ENCODE peak calls at places on chromosomes 2 and 18, in six cellular contexts. U is PC-9, T is neural progenitor cell, P is GM23338, M is MM.1S, F is PC-3. W is an unnamed sample. For H3F3A, the result is how much of the 10 kb centered on the place peaks cover.

GRCh38 chr2:10188211-10188610 is 65.7 kb downstream of the RRM2 start:
- DNase-seq in U (peak), T (peak), M (no peak), F (peak), P (peak), W (peak)

GRCh38 chr2:13652531-13653313 is 936.0 kb downstream of the TRIB2 start:
- DNase-seq in U (no peak), P (no peak), T (no peak), F (peak), M (peak), W (peak)

GRCh38 chr2:8607591-8607990 is 74.3 kb upstream of the ID2 start:
- DNase-seq in U (no peak), P (no peak), F (peak), M (no peak), T (no peak), W (peak)

GRCh38 chr2:118954297-118955060 is 12.5 kb downstream of the MARCO start:
- DNase-seq in U (peak), F (peak), P (no peak), T (no peak), M (no peak), W (no peak)

GRCh38 chr2:3288455-3289163 is 89.0 kb downstream of the EIPR1 start:
- DNase-seq in T (no peak), P (no peak), F (no peak), U (no peak), M (no peak), W (no peak)

GRCh38 chr2:177329035-177329434 is 63.5 kb upstream of the AGPS start:
- DNase-seq in P (no peak), T (no peak), F (no peak), U (no peak), M (no peak), W (no peak)

GRCh38 chr2:626491-627339 is 50.5 kb downstream of the TMEM18 start:
- DNase-seq in P (no peak), M (no peak), T (peak), F (no peak), U (no peak), W (no peak)

GRCh38 chr2:19949071-19949470 is 40.8 kb downstream of the WDR35 start:
- DNase-seq in F (peak), T (no peak), P (no peak), M (no peak), U (no peak), W (peak)

GRCh38 chr18:58970943-58971799 is 106.5 kb downstream of the ZNF532 start:
- DNase-seq in P (no peak), F (no peak), T (no peak), U (no peak), M (no peak), W (no peak)

GRCh38 chr2:179842498-179843153 is 18.8 kb downstream of the ZNF385B start:
- DNase-seq in U (no peak), F (peak), T (peak), P (peak), M (peak), W (peak)

GRCh38 chr2:46979611-46980010 is 64.0 kb upstream of the MCFD2 start:
- DNase-seq in M (no peak), T (no peak), F (no peak), P (no peak), U (no peak), W (no peak)

GRCh38 chr2:46982356-46983064 is 66.9 kb upstream of the MCFD2 start:
- DNase-seq in F (no peak), P (no peak), U (no peak), T (no peak), M (peak), W (no peak)

GRCh38 chr2:46980786-46981583 is 65.4 kb upstream of the MCFD2 start:
- DNase-seq in U (no peak), P (no peak), M (no peak), T (no peak), F (no peak), W (no peak)

GRCh38 chr2:46983065-46983801 is 67.6 kb upstream of the MCFD2 start:
- DNase-seq in M (peak), U (peak), F (peak), P (no peak), T (no peak), W (peak)

DNA sequence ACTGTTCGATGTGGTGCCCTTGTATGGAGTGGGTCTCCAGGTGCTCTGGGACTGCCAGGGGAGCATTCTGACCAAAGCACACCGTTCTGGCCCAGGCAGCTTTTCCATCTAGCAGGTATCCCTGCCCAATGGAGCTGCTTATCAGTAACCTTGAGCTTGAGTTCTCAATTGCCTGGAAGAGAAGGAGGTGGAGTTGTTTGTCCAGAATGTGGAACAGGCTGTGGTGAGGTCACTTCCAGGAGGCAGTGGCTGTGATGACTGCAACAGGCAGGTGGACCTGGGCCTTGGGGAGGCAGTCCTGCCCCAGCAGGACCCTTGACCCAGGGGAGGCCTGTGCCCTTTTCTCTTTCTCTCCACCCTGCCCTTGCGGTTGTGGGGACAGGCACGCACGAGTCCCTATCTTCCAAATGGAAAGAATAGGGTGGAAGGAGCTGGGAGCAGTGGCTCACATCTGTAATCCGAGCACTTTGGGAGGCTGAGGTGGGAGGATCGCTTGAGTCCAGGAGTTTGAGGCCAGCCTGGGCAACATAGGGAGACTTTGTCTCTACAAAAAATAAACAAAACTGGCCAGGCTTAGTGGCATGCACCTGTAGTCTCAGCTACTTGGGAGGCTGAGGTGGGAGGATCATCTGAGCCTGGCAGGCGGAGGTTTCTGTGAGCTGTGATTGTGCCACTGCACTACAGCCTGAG is 66.2 kb upstream of the MCFD2 start:
- DNase-seq in M (no peak), T (no peak), U (no peak), F (no peak), P (no peak), W (no peak)
- H3F3A ChIP-seq in M (half or more), T (under half), U (under half), F (under half), P (under half), W (half or more)

GRCh38 chr2:47803770-47804169 is 20.8 kb downstream of the MSH6 start:
- DNase-seq in M (no peak), P (no peak), U (no peak), F (no peak), T (no peak), W (no peak)
- H3F3A ChIP-seq in M (under half), P (half or more), U (half or more), F (under half), T (half or more), W (half or more)

GRCh38 chr2:202307690-202308089 is 42.1 kb downstream of the NOP58 start:
- DNase-seq in T (no peak), P (peak), F (no peak), U (no peak), M (no peak), W (no peak)
- H3F3A ChIP-seq in T (under half), P (under half), F (under half), U (under half), M (under half), W (under half)

GRCh38 chr2:42562474-42563144 is 5.8 kb upstream of the MTA3 start:
- DNase-seq in T (no peak), F (peak), M (no peak), P (no peak), U (peak), W (no peak)
- H3F3A ChIP-seq in T (under half), F (under half), M (under half), P (under half), U (half or more), W (under half)

DNA sequence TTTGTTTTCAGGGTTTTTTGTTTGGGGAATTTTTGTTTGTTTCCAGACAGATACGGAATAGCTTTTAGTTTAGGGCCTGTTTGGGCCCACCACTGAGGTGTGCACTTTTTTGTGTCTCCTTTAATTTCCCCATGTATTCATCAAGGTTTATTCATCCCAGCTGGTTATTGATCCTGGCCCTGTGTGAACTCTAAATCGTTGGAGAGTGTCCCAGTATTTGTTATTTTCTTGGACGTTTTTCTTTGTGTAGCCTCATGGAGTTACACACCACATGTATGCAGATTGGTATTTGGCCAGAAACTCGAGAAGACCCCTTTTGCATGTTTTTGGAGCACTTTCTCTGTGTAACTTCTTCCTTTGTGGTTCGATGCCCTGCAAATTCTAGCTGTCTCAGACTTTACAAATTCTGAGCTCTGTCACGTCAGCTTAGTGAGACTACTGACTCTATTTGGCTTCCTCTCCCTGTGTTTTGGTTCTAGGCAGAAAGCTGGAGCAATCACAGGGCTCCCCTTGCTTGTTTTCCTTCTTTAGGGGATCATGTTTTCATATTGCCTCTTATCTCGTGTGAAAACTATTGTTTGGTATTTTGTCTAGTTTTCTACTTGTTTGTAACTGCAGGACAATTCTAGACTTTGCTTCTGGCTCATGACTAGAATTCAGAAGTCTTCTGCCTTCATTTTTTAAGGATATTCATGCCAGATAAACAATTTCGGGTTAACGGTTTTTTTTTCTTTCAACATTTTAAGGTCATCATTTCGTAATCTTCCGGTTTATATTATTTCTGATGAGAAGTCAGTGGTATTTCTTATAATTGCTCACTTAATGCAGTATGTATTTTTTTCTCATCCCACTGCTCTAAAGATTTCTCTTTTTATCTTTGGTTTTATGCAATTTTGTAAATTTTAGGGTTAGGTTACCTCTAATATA is 198.5 kb downstream of the MCFD2 start:
- DNase-seq in P (no peak), F (no peak), U (no peak), M (no peak), T (no peak), W (peak)
- H3F3A ChIP-seq in P (under half), F (under half), U (under half), M (under half), T (under half), W (half or more)

GRCh38 chr2:36456227-36456788 is 100.7 kb downstream of the CRIM1 start:
- DNase-seq in P (no peak), F (no peak), U (no peak), M (no peak), T (peak), W (peak)

GRCh38 chr2:36453652-36454051 is 98.1 kb downstream of the CRIM1 start:
- DNase-seq in F (no peak), T (no peak), M (no peak), U (no peak), P (no peak), W (peak)

GRCh38 chr2:36458106-36458505 is 102.5 kb downstream of the CRIM1 start:
- DNase-seq in F (no peak), T (peak), U (no peak), M (no peak), P (peak), W (no peak)

GRCh38 chr2:36455011-36455410 is 99.4 kb downstream of the CRIM1 start:
- DNase-seq in M (no peak), P (no peak), U (no peak), F (no peak), T (no peak), W (no peak)

DNA sequence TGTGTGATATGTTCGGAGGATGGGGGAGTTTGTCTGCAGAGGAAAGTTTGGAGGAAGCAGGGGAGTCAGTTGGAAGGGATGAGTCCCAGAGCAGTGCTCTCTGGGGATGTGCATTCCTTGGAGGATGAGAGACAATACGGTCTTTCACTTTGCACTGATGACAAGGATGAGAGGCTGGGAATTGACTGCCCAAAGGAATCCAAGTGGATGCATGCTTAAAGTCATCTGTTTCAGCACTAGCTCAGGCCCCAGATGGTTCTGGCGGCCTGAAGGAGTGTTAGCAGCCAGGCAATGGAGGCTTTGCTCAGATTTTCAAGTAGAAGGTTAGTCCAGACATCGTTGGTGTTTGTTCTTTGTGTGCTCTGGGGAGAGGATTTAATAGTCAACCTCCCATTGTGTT is 100.2 kb downstream of the CRIM1 start:
- DNase-seq in F (no peak), U (no peak), T (peak), P (peak), M (no peak), W (peak)
- H3F3A ChIP-seq in F (under half), U (under half), T (under half), P (under half), M (under half), W (half or more)

GRCh38 chr2:46771309-46771708 is 144.3 kb downstream of the MCFD2 start:
- DNase-seq in P (no peak), M (no peak), U (no peak), T (no peak), F (no peak), W (peak)

GRCh38 chr2:46770622-46771021 is 145.0 kb downstream of the MCFD2 start:
- DNase-seq in F (no peak), M (no peak), T (no peak), P (no peak), U (no peak), W (peak)

GRCh38 chr2:46774499-46775228 is 140.9 kb downstream of the MCFD2 start:
- DNase-seq in P (no peak), U (no peak), T (no peak), M (no peak), F (no peak), W (peak)

GRCh38 chr2:46769809-46770208 is 145.8 kb downstream of the MCFD2 start:
- DNase-seq in U (no peak), P (peak), T (no peak), F (peak), M (no peak), W (no peak)

DNA sequence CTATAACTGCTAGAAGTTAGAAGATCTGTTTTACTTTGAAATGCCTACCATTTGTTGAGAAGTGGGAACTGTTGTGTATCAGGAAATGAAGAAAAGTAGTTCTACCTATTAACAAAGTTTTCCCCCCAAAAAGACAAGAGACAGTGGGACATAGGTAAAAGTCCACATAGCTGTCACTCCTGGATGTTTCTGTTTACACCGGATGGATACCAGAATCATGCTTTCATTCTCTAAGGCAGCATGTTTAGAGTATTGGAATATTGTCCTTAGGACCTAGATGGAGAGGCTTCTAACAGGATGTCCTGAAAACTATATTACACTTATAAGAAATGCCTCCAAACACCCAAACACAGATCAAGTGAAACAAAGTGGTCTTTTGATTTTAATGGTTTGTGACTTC is 143.1 kb downstream of the MCFD2 start:
- DNase-seq in P (no peak), F (no peak), U (no peak), T (no peak), M (no peak), W (no peak)
- H3F3A ChIP-seq in P (under half), F (under half), U (under half), T (under half), M (under half), W (half or more)

DNA sequence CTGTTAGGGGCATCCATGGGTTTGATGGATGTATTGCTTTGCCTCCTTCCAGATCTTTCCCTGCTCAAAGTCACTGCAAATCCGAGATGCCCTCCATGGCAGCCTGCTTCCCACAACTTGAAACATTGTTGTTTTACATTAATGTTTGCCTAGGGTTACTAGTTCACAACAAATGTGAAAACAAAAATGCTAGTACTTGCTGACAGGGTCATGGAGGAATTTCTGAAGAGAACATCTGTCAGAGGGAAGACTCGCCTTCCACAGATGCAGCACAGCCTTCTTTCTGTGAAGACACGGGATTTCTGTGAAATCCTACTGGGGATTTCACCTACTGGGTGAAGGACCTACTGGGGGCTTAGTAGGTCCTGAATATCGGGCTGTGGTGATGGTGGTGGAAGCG is 260.0 kb upstream of the FN1 start:
- DNase-seq in T (no peak), M (no peak), P (no peak), U (no peak), F (no peak), W (peak)
- H3F3A ChIP-seq in T (under half), M (under half), P (under half), U (under half), F (under half), W (half or more)

GRCh38 chr18:63142502-63143045 is 177.0 kb downstream of the BCL2 start:
- DNase-seq in T (no peak), M (no peak), U (no peak), P (no peak), F (no peak), W (no peak)

GRCh38 chr18:63140997-63141776 is 178.4 kb downstream of the BCL2 start:
- DNase-seq in U (peak), F (no peak), T (no peak), P (no peak), M (no peak), W (no peak)

GRCh38 chr18:63144748-63145147 is 174.8 kb downstream of the BCL2 start:
- DNase-seq in P (no peak), U (no peak), F (no peak), M (no peak), T (no peak), W (no peak)

GRCh38 chr18:63141777-63142176 is 177.8 kb downstream of the BCL2 start:
- DNase-seq in T (no peak), U (no peak), F (no peak), P (no peak), M (peak), W (no peak)

GRCh38 chr18:63143246-63143847 is 176.2 kb downstream of the BCL2 start:
- DNase-seq in T (no peak), F (no peak), P (no peak), M (no peak), U (no peak), W (no peak)
- H3F3A ChIP-seq in T (under half), F (under half), P (under half), M (under half), U (under half), W (under half)

W was measured in GM23248.